ENCODE peak calls at places on chromosomes 12 and 14, in nine cellular contexts. H is epithelial cell of esophagus, R is adrenal gland, B is IMR-90, C is progenitor cell of endocrine pancreas, P is HCT116, O is foreskin fibroblast, F is nephron progenitor cell, K is astrocyte of the cerebellum. D is an unnamed sample.

GRCh38 chr12:109804820-109805761 is 28.1 kb downstream of the TRPV4 start:
- DNase-seq in H (peak), R (peak), B (peak), C (peak), P (peak), O (peak), F (peak), K (peak), D (peak)

GRCh38 chr14:69328317-69328716 is 68.4 kb downstream of the GALNT16 start:
- DNase-seq in H (no peak), R (no peak), B (no peak), C (no peak), P (no peak), O (no peak), F (no peak), K (no peak), D (no peak)

GRCh38 chr12:119115296-119115905 is 63.3 kb upstream of the HSPB8 start:
- DNase-seq in H (peak), R (peak), B (peak), C (peak), P (peak), O (peak), F (peak), K (peak), D (peak)

GRCh38 chr12:122412851-122413433 is 9.5 kb downstream of the CLIP1 start:
- DNase-seq in H (no peak), R (no peak), B (no peak), C (no peak), P (no peak), O (no peak), F (no peak), K (no peak), D (no peak)

GRCh38 chr12:7588703-7589329 is 76.9 kb downstream of the APOBEC1 start:
- DNase-seq in H (peak), R (peak), B (peak), C (no peak), P (peak), O (peak), F (no peak), K (no peak), D (peak)

GRCh38 chr14:36600431-36600830 is 18.0 kb upstream of the NKX2-8 start:
- DNase-seq in H (no peak), R (no peak), B (no peak), C (no peak), P (no peak), O (no peak), F (peak), K (no peak), D (no peak)

GRCh38 chr12:4148418-4149056 is 125.0 kb upstream of the CCND2 start:
- DNase-seq in H (peak), R (peak), B (no peak), C (no peak), P (no peak), O (no peak), F (no peak), K (no peak), D (no peak)

GRCh38 chr12:50642035-50642451 is 121.9 kb upstream of the ATF1 start:
- DNase-seq in H (peak), R (no peak), B (peak), C (no peak), P (no peak), O (peak), F (no peak), K (peak), D (no peak)

GRCh38 chr12:1517734-1518485 is 76.5 kb downstream of the FBXL14 start:
- DNase-seq in H (no peak), R (no peak), B (no peak), C (no peak), P (no peak), O (no peak), F (no peak), K (no peak), D (no peak)

GRCh38 chr14:75440733-75441474 is 13.1 kb downstream of the JDP2 start:
- DNase-seq in H (no peak), R (peak), B (peak), C (no peak), P (no peak), O (peak), F (no peak), K (no peak), D (no peak)

GRCh38 chr14:36281309-36281708 is 39.1 kb downstream of the MBIP start:
- DNase-seq in H (no peak), R (no peak), B (no peak), C (no peak), P (no peak), O (no peak), F (no peak), K (no peak), D (no peak)

GRCh38 chr12:46160981-46161690 is 107.7 kb downstream of the SLC38A1 start:
- DNase-seq in H (no peak), R (no peak), B (no peak), C (no peak), P (no peak), O (no peak), F (no peak), K (no peak), D (no peak)

GRCh38 chr14:104317500-104317805 is 179.1 kb downstream of the KIF26A start:
- DNase-seq in H (no peak), R (no peak), B (no peak), C (no peak), P (no peak), O (no peak), F (no peak), K (no peak), D (no peak)

GRCh38 chr12:104456417-104456949 is at the start of gene CHST11:
- DNase-seq in H (peak), R (peak), B (peak), C (peak), P (peak), O (peak), F (peak), K (peak), D (peak)
- TF ChIP-seq CTCF in H (peak), R (peak), B (peak), C (peak), P (peak), O (peak), F (no peak), K (peak), D (no peak)

GRCh38 chr14:105492966-105493871 is 2.2 kb downstream of the TEDC1 start:
- DNase-seq in H (no peak), R (no peak), B (no peak), C (no peak), P (no peak), O (no peak), F (peak), K (no peak), D (peak)
- TF ChIP-seq CTCF in H (no peak), R (no peak), B (no peak), C (no peak), P (no peak), O (no peak), F (no peak), K (no peak), D (no peak)

DNA sequence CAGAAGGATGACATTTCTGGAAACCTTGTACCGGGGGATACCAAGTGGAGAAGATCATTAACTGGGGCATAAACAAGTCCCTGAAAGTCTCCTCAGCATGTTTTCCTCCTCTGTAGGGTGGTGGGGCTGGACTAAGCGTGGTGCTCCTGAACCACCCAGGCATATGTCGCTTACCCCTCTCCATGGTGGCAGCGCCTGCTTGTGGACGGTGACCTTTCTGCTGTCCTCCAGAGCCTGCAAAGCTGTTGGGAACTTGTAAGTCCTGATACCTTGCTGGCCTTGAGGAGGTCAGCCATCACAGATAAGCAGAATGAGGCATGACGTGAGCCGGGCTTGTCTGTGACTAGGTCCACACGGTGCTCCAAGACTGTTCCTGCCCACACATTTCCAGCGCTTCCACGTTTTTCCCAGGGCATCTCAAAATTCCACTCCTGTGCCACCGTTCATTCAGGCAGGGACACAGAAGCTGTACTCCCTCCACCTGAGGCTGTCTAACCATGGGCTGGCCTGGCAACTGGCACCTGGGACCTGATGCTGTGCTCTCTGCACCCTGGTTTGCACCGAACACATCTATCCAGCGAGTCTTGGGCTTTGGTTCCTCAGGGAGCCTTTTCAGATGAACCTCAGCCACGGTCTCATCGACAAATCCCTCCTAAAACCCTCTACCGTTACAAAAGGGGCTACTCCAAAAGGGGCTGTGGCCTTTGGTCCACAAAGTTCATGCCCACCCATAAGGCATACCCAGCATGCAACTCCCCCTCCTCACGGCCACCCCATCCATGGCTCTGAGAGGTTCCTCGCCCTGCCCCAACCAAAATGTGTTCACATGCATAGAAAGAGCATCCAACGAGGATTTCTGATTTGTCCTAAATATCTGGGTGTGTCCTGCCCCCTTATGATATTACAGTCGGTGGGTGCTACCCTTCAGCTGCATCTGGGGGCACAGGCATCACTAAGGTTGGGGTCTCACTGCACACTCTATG is 199.6 kb upstream of the DIO3 start:
- DNase-seq in H (no peak), R (no peak), B (no peak), C (no peak), P (no peak), O (no peak), F (no peak), K (no peak), D (no peak)
- TF ChIP-seq CTCF in H (no peak), R (no peak), B (no peak), C (no peak), P (no peak), O (no peak), F (no peak), K (no peak), D (no peak)

GRCh38 chr12:48143898-48144297 is 13.4 kb downstream of the ASB8 start:
- DNase-seq in H (no peak), R (no peak), B (no peak), C (no peak), P (no peak), O (no peak), F (no peak), K (no peak), D (no peak)
- TF ChIP-seq CTCF in H (no peak), R (no peak), B (no peak), C (no peak), P (peak), O (no peak), F (no peak), K (no peak), D (no peak)

GRCh38 chr14:23727566-23728335 is 91.6 kb downstream of the DHRS2 start:
- DNase-seq in H (peak), R (peak), B (peak), C (no peak), P (peak), O (peak), F (no peak), K (peak), D (no peak)
- TF ChIP-seq CTCF in H (peak), R (peak), B (peak), C (peak), P (peak), O (peak), F (peak), K (peak), D (peak)

DNA sequence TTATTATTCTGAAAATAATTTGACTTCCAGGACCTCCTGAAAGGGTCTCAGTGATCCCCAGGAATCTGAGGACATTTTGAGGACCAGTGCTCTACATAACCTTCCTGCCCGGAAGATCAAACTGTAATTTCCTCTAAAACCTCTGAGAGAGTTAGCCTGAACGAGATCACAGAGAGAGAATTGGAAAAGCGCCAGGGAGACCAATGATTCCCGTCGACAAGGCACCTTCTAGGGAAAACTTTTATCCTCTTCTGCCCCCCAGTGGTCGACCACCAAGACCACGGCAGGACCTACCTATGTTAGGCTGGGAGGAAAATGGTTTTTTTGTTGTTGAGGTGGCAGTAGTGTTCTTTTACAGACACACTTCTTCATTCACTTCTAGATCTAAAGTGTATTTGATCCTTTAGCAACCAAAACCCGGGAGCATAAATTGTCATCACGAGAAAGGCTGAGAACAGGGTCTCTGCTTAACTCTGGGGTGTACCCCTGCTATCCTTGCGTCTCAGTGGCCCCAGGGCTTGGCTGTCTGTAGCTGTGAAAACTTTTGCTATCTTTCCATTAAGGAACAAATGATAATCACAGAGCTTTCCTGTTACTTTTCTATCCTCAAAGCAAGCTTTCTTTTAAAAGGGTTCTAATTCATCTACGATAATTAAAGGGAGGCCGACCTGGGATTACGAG is 62.9 kb upstream of the NID2 start:
- DNase-seq in H (peak), R (peak), B (peak), C (peak), P (peak), O (peak), F (peak), K (peak), D (peak)
- TF ChIP-seq CTCF in H (peak), R (peak), B (peak), C (peak), P (peak), O (peak), F (peak), K (peak), D (peak)

DNA sequence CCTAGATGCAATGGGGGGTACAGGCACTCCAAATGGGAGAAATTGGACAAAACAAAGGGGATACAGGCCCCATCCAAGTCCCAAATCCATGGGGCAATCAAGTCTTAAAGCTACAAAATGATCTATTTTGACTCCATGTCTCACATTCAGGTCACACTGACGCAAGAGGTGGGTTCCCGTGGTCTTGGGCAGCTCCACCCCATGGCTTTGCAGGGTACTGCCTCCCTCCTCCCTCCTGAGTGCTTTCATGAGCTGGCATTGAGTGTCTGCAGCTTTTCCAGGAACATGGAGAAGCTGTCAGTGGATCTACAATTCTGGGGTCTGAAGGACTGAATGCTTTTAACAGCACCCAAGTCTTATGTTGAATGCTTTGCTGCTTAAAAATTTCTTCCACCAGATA is 274.5 kb upstream of the LRIG3 start:
- DNase-seq in H (no peak), R (no peak), B (no peak), C (no peak), P (no peak), O (no peak), F (no peak), K (no peak), D (no peak)
- TF ChIP-seq CTCF in H (no peak), R (no peak), B (no peak), C (no peak), P (peak), O (no peak), F (no peak), K (no peak), D (no peak)

DNA sequence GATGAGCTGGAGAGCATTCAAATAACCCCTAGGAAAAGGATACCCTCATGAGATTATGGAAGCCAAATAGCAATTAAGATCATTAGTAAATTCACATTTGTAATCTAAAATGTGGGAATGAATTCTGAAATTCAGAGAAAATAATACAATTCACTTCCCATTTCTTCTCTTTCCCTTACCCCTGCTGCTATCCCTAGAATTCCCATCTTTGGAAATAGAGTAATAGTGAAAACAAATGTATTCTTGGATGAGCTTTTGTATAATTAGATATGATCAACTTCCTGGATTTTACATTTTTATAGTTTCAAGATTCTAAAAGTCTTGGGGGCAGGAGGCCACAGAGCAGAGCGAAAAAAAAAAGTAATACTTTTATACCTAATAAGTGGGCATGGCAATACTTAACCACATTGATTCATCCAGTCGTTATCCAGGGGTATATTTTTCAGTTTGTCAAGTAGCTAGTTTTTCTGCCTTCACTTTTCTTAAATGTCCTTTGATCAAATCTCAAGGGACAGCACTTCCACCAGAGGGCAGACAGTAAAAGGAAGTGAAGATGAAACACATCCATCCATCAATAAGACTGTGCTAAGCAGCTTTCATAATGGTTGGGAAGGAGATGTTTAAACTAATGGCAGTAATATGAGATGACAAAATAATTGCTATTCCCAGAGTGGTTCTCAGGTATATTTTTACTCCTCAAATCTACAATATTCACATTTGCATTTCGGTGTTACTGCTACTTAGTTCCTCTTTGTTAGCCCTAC is 401.3 kb downstream of the DIO2 start:
- DNase-seq in H (peak), R (no peak), B (peak), C (no peak), P (no peak), O (peak), F (no peak), K (no peak), D (no peak)
- TF ChIP-seq CTCF in H (peak), R (peak), B (peak), C (no peak), P (no peak), O (peak), F (no peak), K (no peak), D (no peak)

GRCh38 chr12:92146497-92146828 is 817 bp upstream of the BTG1 start:
- DNase-seq in H (peak), R (no peak), B (peak), C (no peak), P (no peak), O (no peak), F (no peak), K (no peak), D (no peak)
- TF ChIP-seq CTCF in H (no peak), R (peak), B (no peak), C (no peak), P (no peak), O (no peak), F (no peak), K (no peak), D (no peak)

GRCh38 chr14:67137744-67138371 is 51.4 kb upstream of the GARIN2 start:
- DNase-seq in H (peak), R (no peak), B (peak), C (no peak), P (no peak), O (peak), F (no peak), K (peak), D (no peak)
- TF ChIP-seq CTCF in H (peak), R (peak), B (peak), C (peak), P (peak), O (peak), F (peak), K (peak), D (peak)

D was measured in glutamatergic neuron.